ENCODE peak calls at places on chromosomes 16 and 17, in five cellular contexts. O, J, U, P and H are unnamed samples.

GRCh38 chr17:48577330-48577945 is 712 bp downstream of the HOXB4 start:
- DNase-seq in J (no peak), U (no peak), P (no peak), O (peak; percentile 40), H (no peak)

GRCh38 chr17:40099627-40100418 is 566 bp downstream of the NR1D1 start:
- DNase-seq in P (no peak), O (peak; percentile 31), U (no peak), J (peak; percentile 26), H (no peak)

GRCh38 chr16:22161999-22162657 is at the start of gene SDR42E2:
- DNase-seq in P (peak; percentile 25), J (no peak), U (no peak), O (no peak), H (no peak)

GRCh38 chr17:18319604-18320256 is 4.6 kb downstream of the SMCR8 start:
- DNase-seq in U (no peak), J (no peak), O (peak; percentile 37), P (peak; percentile 38), H (no peak)

GRCh38 chr17:82930924-82931695 is 91.3 kb upstream of the ZNF750 start:
- DNase-seq in O (no peak), J (no peak), P (no peak), U (no peak), H (no peak)

GRCh38 chr17:4160294-4160859 is 17.4 kb downstream of the CYB5D2 start:
- DNase-seq in J (no peak), P (no peak), O (no peak), U (no peak), H (no peak)

GRCh38 chr16:6483634-6484033 is 849.0 kb upstream of the RBFOX1 start:
- DNase-seq in J (no peak), P (no peak), U (no peak), O (no peak), H (no peak)

GRCh38 chr17:28547623-28548416 is 4.6 kb downstream of the UNC119 start:
- DNase-seq in P (peak; percentile 80), J (peak; percentile 70), O (peak; percentile 72), U (peak; percentile 53), H (no peak)

GRCh38 chr17:29155235-29155965 is 24.8 kb downstream of the MYO18A start:
- DNase-seq in J (peak; percentile 51), U (no peak), O (peak; percentile 66), P (peak; percentile 76), H (no peak)

GRCh38 chr16:79013930-79014329 is 586.6 kb downstream of the MAF start:
- DNase-seq in O (no peak), U (no peak), P (no peak), J (no peak), H (no peak)

GRCh38 chr16:88634994-88635670 is 3.2 kb upstream of the IL17C start:
- DNase-seq in U (no peak), P (no peak), J (no peak), O (no peak), H (no peak)

GRCh38 chr16:86911311-86911999 is 333.1 kb downstream of the FOXL1 start:
- DNase-seq in U (no peak), J (no peak), O (no peak), P (no peak), H (no peak)

GRCh38 chr17:75652934-75653549 is 13.9 kb downstream of the RECQL5 start:
- DNase-seq in U (no peak), O (peak; percentile 56), J (no peak), P (no peak), H (no peak)

GRCh38 chr17:42266918-42267766 is 9.0 kb downstream of the STAT5B start:
- DNase-seq in U (no peak), P (peak; percentile 25), O (no peak), J (no peak), H (no peak)

GRCh38 chr16:67311607-67312449 is 14.7 kb downstream of the KCTD19 start:
- DNase-seq in P (peak; percentile 16), U (no peak), J (no peak), O (peak; percentile 92), H (no peak)

DNA sequence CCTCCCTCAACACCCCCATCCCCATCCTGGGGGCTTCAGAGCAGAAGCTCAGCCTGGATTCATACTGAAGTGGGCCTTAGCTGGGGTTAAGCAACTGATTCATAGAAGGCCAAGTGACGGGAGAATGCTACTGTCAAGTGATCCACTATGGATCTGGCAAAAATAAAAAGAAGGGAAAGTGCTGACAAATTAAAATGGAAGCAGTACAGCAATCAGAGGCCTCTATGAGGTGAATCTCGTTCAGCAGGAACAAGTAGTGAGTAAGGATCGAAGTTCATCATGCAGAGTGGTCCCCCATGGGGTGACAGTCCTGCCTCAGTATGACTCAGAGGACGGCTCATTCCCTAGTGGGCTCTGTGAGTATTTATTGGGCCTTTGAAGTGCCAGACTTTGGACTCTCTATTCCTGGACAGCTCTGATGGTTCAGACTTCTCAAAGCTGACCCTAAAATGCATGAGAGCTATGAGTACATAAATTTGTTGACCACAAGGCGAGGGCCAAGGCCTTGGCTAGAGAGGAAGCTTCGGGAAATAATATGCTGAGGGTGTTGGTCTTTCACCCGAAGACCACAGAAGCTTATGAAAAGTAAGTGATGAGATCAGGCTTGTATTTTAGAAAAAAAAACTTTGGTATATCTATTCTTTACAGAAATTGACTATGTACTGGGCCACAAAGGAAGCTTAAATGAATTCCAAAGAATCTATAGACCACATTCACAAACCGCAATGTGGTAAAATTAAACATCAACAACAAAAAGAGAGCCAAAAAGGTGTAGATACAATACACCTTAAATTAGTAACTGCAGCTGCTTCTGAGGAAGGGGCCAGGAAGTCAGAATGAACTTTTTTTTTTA is 5.3 kb upstream of the NSMCE1 start:
- DNase-seq in P (no peak), J (no peak), O (no peak), U (no peak), H (no peak)
- TF ChIP-seq POLR2A in P (no peak), J (no peak), O (no peak), U (no peak), H (no peak)

GRCh38 chr17:43384476-43384862 is 14.3 kb upstream of the ARL4D start:
- DNase-seq in P (no peak), U (no peak), O (no peak), J (no peak), H (no peak)
- H3K27me3 ChIP-seq in P (no peaks in the 10 kb centered on the region), U (no peaks in the 10 kb centered on the region), O (peaks cover 2% of the 10 kb centered on the region), J (no peaks in the 10 kb centered on the region), H (no peaks in the 10 kb centered on the region)

GRCh38 chr16:81097230-81097629 is 1.0 kb upstream of the GCSH start:
- DNase-seq in P (no peak), O (no peak), U (no peak), J (no peak), H (no peak)

GRCh38 chr16:81095653-81095952 is 592 bp downstream of the GCSH start:
- DNase-seq in O (no peak), P (no peak), J (no peak), U (no peak), H (no peak)

GRCh38 chr16:81096715-81097208 is 567 bp upstream of the GCSH start:
- DNase-seq in U (no peak), J (no peak), P (no peak), O (no peak), H (no peak)

GRCh38 chr16:81094771-81095251 is 1.4 kb downstream of the GCSH start:
- DNase-seq in O (no peak), P (no peak), J (no peak), U (no peak), H (no peak)

DNA sequence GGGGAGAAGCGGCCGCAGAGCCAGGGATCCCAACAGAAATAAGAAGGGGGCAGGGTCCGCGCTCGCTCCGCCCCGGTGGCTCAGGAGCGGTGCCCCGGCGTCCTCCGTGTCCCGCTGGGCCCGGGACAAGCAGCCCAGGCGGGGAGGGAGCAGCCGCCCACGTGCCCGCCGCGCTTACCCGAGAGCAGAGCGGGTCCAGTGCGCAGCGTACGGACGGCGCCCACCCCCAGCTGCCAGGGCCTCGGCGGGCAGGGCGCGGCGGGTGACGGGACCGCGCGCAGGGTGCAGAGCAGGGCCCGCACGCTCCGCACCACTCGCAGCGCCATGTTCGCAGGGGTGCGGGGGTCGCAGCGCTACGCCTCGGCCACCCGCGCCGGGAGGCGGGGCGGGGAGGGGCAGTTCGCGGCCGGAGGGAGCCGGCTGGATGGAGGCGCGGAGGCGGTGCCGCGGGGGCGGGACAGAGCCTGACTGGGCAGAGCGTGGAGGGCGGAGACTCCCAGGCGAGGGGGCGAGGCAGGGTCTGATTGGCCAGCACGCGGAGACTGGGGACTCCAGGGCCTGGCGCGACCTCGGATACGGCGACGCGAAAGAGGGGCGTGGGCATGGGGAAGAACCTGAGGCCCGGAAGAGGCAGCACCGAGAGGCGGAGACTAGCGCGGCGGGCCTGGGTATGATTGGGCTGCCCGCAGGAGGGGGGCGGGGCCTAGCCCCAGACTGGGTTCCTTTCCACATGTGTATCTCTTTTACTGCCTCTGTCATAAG is at the start of gene GCSH:
- DNase-seq in J (peak; percentile 100), U (peak; percentile 98), P (peak; percentile 99), O (peak; percentile 99), H (peak; percentile 95)
- TF ChIP-seq POLR2A in J (no peak), U (no peak), P (no peak), O (peak; percentile 57), H (no peak)

DNA sequence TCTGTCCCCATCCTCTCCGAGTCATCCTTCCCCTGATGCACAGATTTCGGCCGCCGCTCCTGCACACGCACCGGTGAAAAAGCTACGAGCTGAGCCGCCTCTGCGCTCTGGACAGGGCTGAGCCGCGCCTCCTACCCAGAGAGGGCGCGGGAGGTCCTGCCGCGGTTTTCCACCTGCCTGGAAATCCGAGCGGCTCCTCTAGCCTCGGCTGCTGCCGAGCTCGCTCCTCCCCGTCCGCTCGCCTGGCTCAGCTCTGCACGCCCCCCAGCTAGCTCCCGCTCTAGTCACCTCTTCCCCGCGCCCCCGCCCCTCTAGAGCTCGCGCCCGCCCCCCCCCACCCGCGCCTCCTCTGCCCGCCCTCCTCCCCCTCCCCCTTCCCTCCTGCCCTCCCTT is 198 bp upstream of the SHISA9 start:
- DNase-seq in P (no peak), J (no peak), O (no peak), U (no peak), H (no peak)
- H3K27me3 ChIP-seq in P (peaks cover 14% of the 10 kb centered on the region), J (peaks cover 67% of the 10 kb centered on the region), O (peaks cover 52% of the 10 kb centered on the region), U (peaks cover 62% of the 10 kb centered on the region), H (peaks cover 4% of the 10 kb centered on the region)

GRCh38 chr17:81512560-81512983 is at the start of gene ACTG1:
- DNase-seq in J (peak; percentile 95), O (peak; percentile 88), P (peak; percentile 96), U (peak; percentile 90), H (peak; percentile 73)

GRCh38 chr17:81512984-81513668 is 527 bp upstream of the ACTG1 start:
- DNase-seq in U (peak; percentile 58), O (no peak), P (peak; percentile 68), J (peak; percentile 61), H (no peak)

GRCh38 chr17:81514485-81514734 is 1.8 kb upstream of the ACTG1 start:
- DNase-seq in U (no peak), J (no peak), O (no peak), P (no peak), H (no peak)

GRCh38 chr17:81514735-81515529 is 2.3 kb upstream of the ACTG1 start:
- DNase-seq in P (peak; percentile 80), U (peak; percentile 72), O (peak; percentile 55), J (peak; percentile 88), H (no peak)

DNA sequence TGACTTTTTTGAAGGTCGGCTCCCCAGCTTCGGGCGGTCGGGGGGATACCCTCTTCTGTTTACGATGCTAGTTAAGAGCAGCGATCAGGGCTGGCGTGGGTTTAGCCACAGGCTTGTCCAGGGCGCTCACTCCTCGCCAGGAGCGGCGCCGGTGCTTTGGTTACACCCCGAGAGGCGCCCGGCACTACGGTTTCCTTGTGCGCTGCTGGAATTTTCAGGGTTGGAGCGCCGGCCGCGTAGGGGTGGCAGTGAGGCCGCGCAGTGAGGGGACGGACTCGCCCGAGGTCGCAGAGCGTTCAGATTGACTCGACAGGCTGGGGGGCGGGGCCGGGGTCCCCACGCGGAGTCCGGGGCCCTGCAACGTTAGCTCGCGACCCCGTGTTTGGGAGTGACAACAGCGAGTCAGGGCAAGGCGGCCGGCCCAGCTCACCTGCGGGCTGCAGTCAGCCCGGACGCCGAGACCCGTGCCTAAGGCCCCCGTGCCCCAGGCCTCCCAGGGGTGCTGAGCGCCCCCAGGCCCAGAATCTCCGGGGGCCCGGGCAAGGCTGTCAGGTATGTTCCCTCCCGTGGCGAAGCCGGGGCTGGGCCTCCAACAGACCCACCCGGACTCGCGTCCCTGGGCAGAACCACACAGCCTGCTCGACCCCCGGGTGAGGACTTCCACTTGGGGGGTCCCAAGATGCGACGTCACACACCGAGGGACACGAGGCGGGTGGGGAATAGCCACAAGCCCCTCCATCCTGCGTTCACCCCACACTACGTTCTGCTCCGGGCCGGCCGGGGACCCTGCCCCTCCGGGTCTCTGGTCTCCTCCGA is 1.3 kb upstream of the ACTG1 start:
- DNase-seq in U (peak; percentile 47), P (peak; percentile 80), J (peak; percentile 74), O (peak; percentile 71), H (no peak)
- TF ChIP-seq POLR2A in U (no peak), P (peak; percentile 80), J (no peak), O (peak; percentile 45), H (peak; percentile 15)